ENCODE peak calls at places on chromosome 12, in four cellular contexts. K is sigmoid colon, R is fibroblast of lung, C is Peyer's patch. V is an unnamed sample.

GRCh38 chr12:15777355-15778012 is 11.7 kb downstream of the EPS8 start:
- DNase-seq in K (no peak), R (no peak), C (no peak), V (no peak)

GRCh38 chr12:26185532-26186320 is 9.6 kb upstream of the SSPN start:
- DNase-seq in K (no peak), R (no peak), C (no peak), V (no peak)

GRCh38 chr12:27554421-27555186 is 30.6 kb downstream of the PPFIBP1 start:
- DNase-seq in K (peak; percentile 86), R (peak; percentile 81), C (no peak), V (no peak)

GRCh38 chr12:98737327-98737722 is 92.2 kb downstream of the APAF1 start:
- DNase-seq in K (no peak), R (no peak), C (no peak), V (no peak)

GRCh38 chr12:68119724-68120211 is 39.8 kb downstream of the IFNG start:
- DNase-seq in K (no peak), R (no peak), C (no peak), V (no peak)

GRCh38 chr12:30243426-30243825 is 452.2 kb downstream of the IPO8 start:
- DNase-seq in K (no peak), R (no peak), C (no peak), V (no peak)

GRCh38 chr12:27521066-27521465 is 2.9 kb upstream of the PPFIBP1 start:
- DNase-seq in K (peak; percentile 81), R (peak; percentile 63), C (no peak), V (no peak)

GRCh38 chr12:6540181-6540877 is 6.0 kb downstream of the GAPDH start:
- DNase-seq in K (peak; percentile 94), R (peak; percentile 95), C (peak; percentile 96), V (peak; percentile 38)

GRCh38 chr12:100668939-100669536 is 95.6 kb downstream of the GAS2L3 start:
- DNase-seq in K (no peak), R (peak; percentile 60), C (peak; percentile 83), V (peak; percentile 9)

GRCh38 chr12:108773798-108774788 is 42.8 kb upstream of the CORO1C start:
- DNase-seq in K (peak; percentile 96), R (peak; percentile 85), C (peak; percentile 87), V (no peak)

GRCh38 chr12:68595246-68595645 is 15.5 kb upstream of the RAP1B start:
- DNase-seq in K (no peak), R (no peak), C (no peak), V (no peak)

GRCh38 chr12:124125472-124125871 is 152.5 kb downstream of the ZNF664 start:
- DNase-seq in K (no peak), R (no peak), C (no peak), V (no peak)

GRCh38 chr12:122029620-122030426 is 8.1 kb downstream of the BCL7A start:
- DNase-seq in K (no peak), R (no peak), C (no peak), V (no peak)

GRCh38 chr12:46263140-46264017 is 5.5 kb downstream of the SLC38A1 start:
- DNase-seq in K (no peak), R (peak; percentile 6), C (no peak), V (no peak)

GRCh38 chr12:28378749-28379148 is 188.5 kb downstream of the CCDC91 start:
- DNase-seq in K (no peak), R (peak; percentile 11), C (no peak), V (no peak)

GRCh38 chr12:79444089-79444488 is 246.7 kb downstream of the PAWR start:
- DNase-seq in K (no peak), R (peak; percentile 57), C (no peak), V (no peak)

DNA sequence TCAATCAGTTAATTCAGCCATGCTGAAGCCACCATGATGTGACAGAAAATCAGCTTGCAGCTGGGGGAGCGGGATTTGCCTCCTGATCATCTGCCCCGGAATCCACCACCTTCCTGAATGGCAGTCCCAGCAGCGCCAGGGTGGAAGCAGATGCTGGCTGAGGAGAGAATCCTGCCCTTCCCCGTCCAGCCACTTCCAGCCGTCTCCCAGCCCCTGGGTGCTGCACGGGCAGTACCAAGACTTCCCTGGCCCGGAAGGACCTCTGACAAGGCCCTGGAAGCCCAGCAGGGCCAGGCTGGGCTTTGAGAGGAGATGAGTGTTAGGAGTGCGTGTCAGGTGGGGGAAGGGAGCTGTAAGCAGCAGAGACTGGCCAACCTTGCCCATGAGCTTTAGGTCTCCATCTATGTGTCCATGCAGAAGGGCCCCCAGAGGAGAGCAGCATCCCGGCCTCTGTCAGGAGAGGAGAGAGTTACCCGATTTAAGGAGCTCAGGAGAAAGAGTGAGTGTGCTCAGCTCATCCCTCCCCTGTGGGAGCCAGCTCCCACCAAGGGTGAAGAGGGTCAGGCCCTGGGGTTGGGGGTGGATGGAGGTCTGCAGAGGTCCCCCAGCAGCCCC is 69.3 kb downstream of the EID3 start:
- DNase-seq in K (no peak), R (no peak), C (no peak), V (no peak)
- TF ChIP-seq CTCF in K (no peak), R (no peak), C (no peak), V (no peak)

GRCh38 chr12:85920324-85920947 is 46.3 kb downstream of the NTS start:
- DNase-seq in K (no peak), R (peak; percentile 45), C (no peak), V (no peak)

DNA sequence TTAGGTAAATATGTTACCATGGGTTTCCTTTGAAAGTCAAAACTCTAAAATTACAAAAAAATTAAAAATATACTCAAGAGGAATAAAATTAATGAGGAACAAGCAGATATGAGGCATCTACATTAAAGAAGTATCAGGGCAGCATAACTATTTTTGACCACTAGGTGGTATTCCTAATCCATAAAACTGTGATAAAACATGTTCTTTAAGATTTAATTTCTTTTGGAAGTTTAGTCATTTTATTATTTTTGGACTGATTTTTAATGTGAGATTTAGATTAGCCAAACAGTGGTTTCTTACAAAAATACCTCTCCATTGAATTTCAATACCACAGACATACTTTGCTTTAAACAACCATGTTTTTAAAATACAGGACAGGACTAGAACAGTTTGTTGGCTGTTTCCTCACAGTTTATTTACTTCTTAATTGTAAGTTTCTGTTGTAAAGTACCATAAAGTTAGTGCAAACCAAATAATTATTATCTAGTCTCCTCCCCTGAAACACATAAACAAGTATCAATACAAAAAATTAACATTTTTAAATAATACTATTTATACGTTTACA is 49.8 kb downstream of the NTS start:
- DNase-seq in K (no peak), R (peak; percentile 68), C (no peak), V (no peak)
- TF ChIP-seq CTCF in K (no peak), R (peak; percentile 61), C (peak; percentile 43), V (no peak)

GRCh38 chr12:101698782-101699347 is 1.4 kb downstream of the CHPT1 start:
- DNase-seq in K (no peak), R (peak; percentile 42), C (peak; percentile 48), V (no peak)
- TF ChIP-seq CTCF in K (no peak), R (peak; percentile 48), C (no peak), V (no peak)

GRCh38 chr12:106096376-106096775 is 42.4 kb downstream of the NUAK1 start:
- DNase-seq in K (peak; percentile 82), R (no peak), C (no peak), V (no peak)

GRCh38 chr12:106090586-106091411 is 48.0 kb downstream of the NUAK1 start:
- DNase-seq in K (no peak), R (peak; percentile 75), C (no peak), V (no peak)

GRCh38 chr12:106094304-106094703 is 44.5 kb downstream of the NUAK1 start:
- DNase-seq in K (no peak), R (no peak), C (no peak), V (no peak)

GRCh38 chr12:106091421-106091820 is 47.3 kb downstream of the NUAK1 start:
- DNase-seq in K (no peak), R (no peak), C (no peak), V (no peak)

GRCh38 chr12:106093246-106093645 is 45.5 kb downstream of the NUAK1 start:
- DNase-seq in K (no peak), R (no peak), C (no peak), V (no peak)
- TF ChIP-seq CTCF in K (no peak), R (no peak), C (no peak), V (no peak)

DNA sequence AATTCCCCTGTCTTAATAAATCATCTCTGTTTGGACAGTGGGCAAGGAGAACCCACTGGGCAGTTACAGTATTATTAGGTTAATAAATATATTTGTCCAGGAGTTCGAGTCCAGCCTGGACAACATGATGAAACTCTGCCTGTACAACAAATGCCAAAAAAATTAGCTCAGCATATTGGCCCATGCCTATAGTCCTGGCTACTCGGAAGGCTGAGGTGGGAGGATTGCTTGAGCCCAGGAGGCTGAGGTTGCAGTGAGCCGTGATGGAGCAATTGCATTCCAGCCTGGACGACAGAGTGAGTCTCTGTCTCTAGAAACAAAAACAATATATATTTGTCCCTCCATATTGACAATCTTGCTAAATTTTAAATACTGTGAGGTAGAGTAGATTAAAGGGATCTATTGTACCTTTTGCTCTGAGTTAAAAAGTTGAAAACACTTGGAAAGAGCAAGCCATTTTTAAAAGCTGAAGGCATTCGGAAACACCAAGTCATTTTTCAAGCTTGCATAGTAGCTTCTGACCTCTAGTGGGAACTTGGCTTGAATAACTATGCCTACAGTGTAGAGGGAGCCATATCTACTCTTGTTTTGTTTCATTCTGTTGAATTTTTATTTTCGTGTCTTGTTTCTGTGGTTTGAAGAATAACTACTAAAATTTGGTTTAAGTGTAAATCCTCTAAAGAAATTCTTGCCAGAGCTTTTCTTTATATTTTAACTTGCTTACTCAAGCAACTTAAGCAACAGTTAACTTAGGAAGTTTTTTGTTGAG is 14.6 kb upstream of the EEA1 start:
- DNase-seq in K (no peak), R (peak; percentile 60), C (no peak), V (no peak)
- TF ChIP-seq CTCF in K (no peak), R (no peak), C (peak; percentile 5), V (no peak)

DNA sequence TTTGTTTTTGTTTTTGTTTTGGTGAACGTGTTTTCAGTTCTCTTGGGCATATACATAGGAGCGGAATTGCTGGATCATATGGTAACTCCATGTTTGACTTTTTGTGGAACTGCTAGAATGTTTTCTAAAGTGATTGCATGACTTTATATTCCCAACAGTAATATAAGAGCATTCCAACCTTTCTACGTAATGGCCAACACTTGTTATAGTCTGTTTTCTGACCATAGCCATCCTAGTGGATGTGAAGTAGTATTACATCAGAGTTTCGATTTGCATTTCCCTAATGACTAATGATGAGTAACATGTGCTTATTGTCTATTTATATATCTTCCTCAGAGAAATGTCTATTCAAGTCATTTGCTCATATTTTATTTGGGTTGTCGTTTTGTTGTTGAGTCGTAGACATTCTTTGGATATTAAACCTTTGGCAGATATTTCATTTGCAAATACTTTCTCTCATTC is 268.7 kb downstream of the AEBP2 start:
- DNase-seq in K (no peak), R (peak; percentile 56), C (no peak), V (no peak)
- TF ChIP-seq CTCF in K (no peak), R (peak; percentile 21), C (no peak), V (no peak)

GRCh38 chr12:2179953-2180736 is 127.4 kb downstream of the CACNA1C start:
- DNase-seq in K (peak; percentile 94), R (peak; percentile 98), C (no peak), V (no peak)

GRCh38 chr12:2177751-2178150 is 125.0 kb downstream of the CACNA1C start:
- DNase-seq in K (peak; percentile 41), R (no peak), C (no peak), V (no peak)

GRCh38 chr12:2177003-2177402 is 124.2 kb downstream of the CACNA1C start:
- DNase-seq in K (peak; percentile 53), R (no peak), C (no peak), V (no peak)

GRCh38 chr12:2180737-2181082 is 127.9 kb downstream of the CACNA1C start:
- DNase-seq in K (no peak), R (no peak), C (no peak), V (no peak)

GRCh38 chr12:2179058-2179457 is 126.3 kb downstream of the CACNA1C start:
- DNase-seq in K (peak; percentile 66), R (no peak), C (no peak), V (no peak)
- TF ChIP-seq CTCF in K (no peak), R (no peak), C (no peak), V (no peak)